ENCODE peak calls at places on chromosomes 5 and 9, in eight cellular contexts. I is AG10803, Z is MCF 10A, Q is fibroblast of lung, E is endothelial cell, L is coronary artery, M is A549, C is brain microvascular endothelial cell. H is an unnamed sample.

GRCh38 chr5:13989832-13990231 is 45.3 kb upstream of the DNAH5 start:
- DNase-seq in I (no peak), E (no peak), L (no peak), Q (no peak), Z (no peak), M (no peak), C (no peak), H (no peak)

GRCh38 chr9:129023036-129023907 is 4.9 kb downstream of the SH3GLB2 start:
- DNase-seq in E (no peak), M (no peak), Q (peak; percentile 88), I (peak; percentile 87), Z (peak; percentile 65), C (peak; percentile 43), L (peak; percentile 74), H (peak; percentile 91)

GRCh38 chr9:99140685-99141314 is 35.9 kb downstream of the TGFBR1 start:
- DNase-seq in E (peak; percentile 33), Q (peak; percentile 76), M (peak; percentile 44), I (peak; percentile 68), C (peak; percentile 51), L (no peak), Z (peak; percentile 47), H (peak; percentile 41)

GRCh38 chr5:1048861-1049838 is 40.5 kb downstream of the NKD2 start:
- DNase-seq in Q (no peak), L (no peak), M (no peak), Z (no peak), E (no peak), I (no peak), C (no peak), H (peak; percentile 20)

GRCh38 chr9:130765135-130766030 is 69.7 kb upstream of the ABL1 start:
- DNase-seq in Q (no peak), Z (no peak), L (no peak), E (no peak), I (peak; percentile 28), C (no peak), M (no peak), H (no peak)

GRCh38 chr9:135326633-135327152 is 152.9 kb upstream of the PPP1R26 start:
- DNase-seq in Z (no peak), M (no peak), C (no peak), I (no peak), E (no peak), Q (no peak), L (no peak), H (no peak)

GRCh38 chr5:139650031-139650688 is 2.0 kb downstream of the CXXC5 start:
- DNase-seq in L (no peak), E (peak; percentile 73), M (no peak), Q (no peak), I (no peak), C (no peak), Z (no peak), H (peak; percentile 76)

GRCh38 chr5:116557669-116558271 is 16.9 kb downstream of the SEMA6A start:
- DNase-seq in I (peak; percentile 4), Q (peak; percentile 40), C (no peak), M (peak; percentile 17), L (no peak), E (no peak), Z (peak; percentile 52), H (no peak)

GRCh38 chr5:81519217-81519905 is 125.4 kb upstream of the ACOT12 start:
- DNase-seq in M (no peak), I (no peak), C (no peak), Q (no peak), E (no peak), L (no peak), Z (no peak), H (no peak)

GRCh38 chr9:138023394-138024124 is 146.0 kb downstream of the CACNA1B start:
- DNase-seq in I (no peak), Z (no peak), Q (no peak), E (no peak), M (no peak), L (no peak), C (no peak), H (no peak)

GRCh38 chr9:136327313-136327971 is at the start of gene GPSM1:
- DNase-seq in C (no peak), L (no peak), I (peak; percentile 57), Q (peak; percentile 74), M (peak; percentile 52), E (peak; percentile 45), Z (peak; percentile 19), H (peak; percentile 64)

GRCh38 chr5:175658299-175659145 is 651 bp downstream of the HRH2 start:
- DNase-seq in M (no peak), I (no peak), E (peak; percentile 29), Z (no peak), C (no peak), L (no peak), Q (no peak), H (peak; percentile 39)

GRCh38 chr5:71891406-71891805 is 172.3 kb downstream of the CARTPT start:
- DNase-seq in I (no peak), Z (no peak), L (no peak), Q (no peak), E (no peak), M (no peak), C (no peak), H (no peak)

GRCh38 chr5:114391321-114391720 is 29.5 kb downstream of the KCNN2 start:
- DNase-seq in E (no peak), M (no peak), C (no peak), L (no peak), I (peak; percentile 3), Q (peak; percentile 31), Z (no peak), H (no peak)

GRCh38 chr9:72292874-72293607 is 72.0 kb downstream of the ZFAND5 start:
- DNase-seq in I (peak; percentile 73), M (peak; percentile 67), Q (peak; percentile 98), E (no peak), C (peak; percentile 76), L (no peak), Z (peak; percentile 89), H (no peak)

GRCh38 chr9:75120661-75121060 is 32.3 kb downstream of the OSTF1 start:
- DNase-seq in Q (no peak), I (no peak), L (no peak), M (no peak), E (no peak), Z (no peak), C (no peak), H (no peak)

GRCh38 chr9:119020730-119021333 is 348.4 kb downstream of the BRINP1 start:
- DNase-seq in M (no peak), Z (no peak), E (no peak), Q (no peak), C (no peak), I (no peak), L (no peak), H (no peak)

GRCh38 chr5:1853531-1853930 is 29.2 kb downstream of the IRX4 start:
- DNase-seq in E (no peak), Z (no peak), Q (no peak), C (no peak), L (no peak), I (no peak), M (no peak), H (no peak)

DNA sequence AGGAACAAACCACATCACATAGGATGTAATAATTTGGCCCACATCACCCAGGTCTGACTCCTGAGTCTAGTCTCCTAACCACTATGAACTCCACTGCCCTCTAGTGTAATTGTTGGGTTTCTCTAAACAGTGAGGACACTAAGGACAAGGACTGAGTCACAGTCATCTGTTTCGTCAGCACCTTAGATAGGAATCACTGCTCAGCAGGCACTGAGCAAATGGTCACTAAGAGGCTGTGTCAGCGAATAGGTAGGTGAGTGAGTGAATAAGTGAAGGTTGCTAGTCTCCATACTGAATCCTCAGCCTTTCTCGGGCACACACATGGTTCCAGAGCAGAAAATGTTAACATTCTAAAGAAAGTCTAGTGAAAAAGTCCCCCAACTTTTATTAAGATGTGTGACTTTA is 278.6 kb downstream of the SPOCK1 start:
- DNase-seq in E (peak; percentile 14), L (peak; percentile 38), M (peak; percentile 79), Q (peak; percentile 37), C (peak; percentile 55), I (peak; percentile 84), Z (peak; percentile 96), H (no peak)
- TF ChIP-seq CTCF in E (peak; percentile 43), L (no peak), M (peak; percentile 76), Q (peak; percentile 33), C (peak; percentile 67), I (peak; percentile 82), Z (peak; percentile 76), H (peak; percentile 48)

GRCh38 chr5:135203593-135204036 is 169.6 kb upstream of the PITX1 start:
- DNase-seq in L (no peak), M (no peak), E (no peak), I (no peak), Z (peak; percentile 69), C (no peak), Q (no peak), H (no peak)
- TF ChIP-seq CTCF in L (no peak), M (peak; percentile 30), E (peak; percentile 48), I (peak; percentile 49), Z (peak; percentile 52), C (peak; percentile 21), Q (peak; percentile 26), H (peak; percentile 22)

GRCh38 chr5:33994845-33995244 is 10.4 kb upstream of the SLC45A2 start:
- DNase-seq in Z (peak; percentile 18), I (peak; percentile 90), E (no peak), L (no peak), M (no peak), Q (peak; percentile 73), C (no peak), H (no peak)
- TF ChIP-seq CTCF in Z (no peak), I (peak; percentile 41), E (no peak), L (no peak), M (no peak), Q (no peak), C (peak; percentile 35), H (no peak)

DNA sequence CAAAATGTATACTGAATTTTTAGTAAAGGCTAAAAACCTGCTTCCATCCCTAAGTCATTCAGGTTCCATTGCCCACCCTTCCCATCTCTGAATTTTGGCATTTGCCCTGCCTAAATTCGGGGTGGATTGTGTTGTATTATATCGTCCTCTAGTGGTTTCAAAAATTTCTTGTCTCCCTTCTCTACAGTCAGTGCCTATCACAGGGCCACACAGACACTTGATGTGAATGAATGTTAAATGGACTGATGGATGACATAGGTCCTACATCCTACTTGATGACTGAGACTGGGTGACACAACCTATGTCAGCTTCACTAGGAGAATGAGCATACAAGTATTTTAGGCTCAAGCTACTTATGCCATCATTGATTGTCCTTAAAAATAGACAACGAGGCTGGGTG is 45.6 kb upstream of the SLC30A5 start:
- DNase-seq in E (no peak), Q (peak; percentile 7), M (no peak), C (no peak), Z (peak; percentile 16), I (peak; percentile 4), L (no peak), H (no peak)
- TF ChIP-seq CTCF in E (no peak), Q (peak; percentile 27), M (peak; percentile 51), C (peak; percentile 40), Z (peak; percentile 24), I (peak; percentile 48), L (no peak), H (no peak)